ENCODE peak calls at places on chromosome 11, in four cellular contexts. R is lower lobe of right lung, P is psoas muscle, X is tibial nerve. J is an unnamed sample.

GRCh38 chr11:108069947-108070346 is 51.4 kb upstream of the ACAT1 start:
- DNase-seq in R (no peak), P (no peak), X (no peak), J (no peak)

GRCh38 chr11:115269193-115269592 is 235.0 kb downstream of the CADM1 start:
- DNase-seq in R (no peak), P (no peak), X (no peak), J (no peak)

GRCh38 chr11:95016133-95016532 is 8.9 kb upstream of the KDM4E start:
- DNase-seq in R (no peak), P (no peak), X (no peak), J (no peak)

GRCh38 chr11:123103326-123103980 is 41.5 kb upstream of the HSPA8 start:
- DNase-seq in R (no peak), P (peak; percentile 20), X (peak; percentile 59), J (peak; percentile 97)

GRCh38 chr11:81658722-81659121 is 1074.9 kb downstream of the FAM181B start:
- DNase-seq in R (no peak), P (no peak), X (no peak), J (no peak)

GRCh38 chr11:7436657-7437056 is 48.6 kb upstream of the OLFML1 start:
- DNase-seq in R (no peak), P (no peak), X (peak; percentile 8), J (no peak)

GRCh38 chr11:26319906-26320305 is 12.0 kb upstream of the ANO3 start:
- DNase-seq in R (no peak), P (no peak), X (no peak), J (no peak)

GRCh38 chr11:134069426-134069921 is 602 bp downstream of the JAM3 start:
- DNase-seq in R (no peak), P (peak; percentile 34), X (no peak), J (no peak)

GRCh38 chr11:120597250-120597649 is 85.7 kb downstream of the GRIK4 start:
- DNase-seq in R (peak; percentile 33), P (no peak), X (no peak), J (no peak)

GRCh38 chr11:124887667-124888013 is 10.0 kb downstream of the ROBO4 start:
- DNase-seq in R (no peak), P (no peak), X (no peak), J (no peak)

GRCh38 chr11:124890701-124891389 is 6.8 kb downstream of the ROBO4 start:
- DNase-seq in R (no peak), P (no peak), X (peak; percentile 3), J (no peak)

GRCh38 chr11:124892131-124892530 is 5.5 kb downstream of the ROBO4 start:
- DNase-seq in R (no peak), P (no peak), X (peak; percentile 4), J (no peak)

GRCh38 chr11:124891390-124891861 is 6.2 kb downstream of the ROBO4 start:
- DNase-seq in R (no peak), P (no peak), X (peak; percentile 5), J (no peak)

DNA sequence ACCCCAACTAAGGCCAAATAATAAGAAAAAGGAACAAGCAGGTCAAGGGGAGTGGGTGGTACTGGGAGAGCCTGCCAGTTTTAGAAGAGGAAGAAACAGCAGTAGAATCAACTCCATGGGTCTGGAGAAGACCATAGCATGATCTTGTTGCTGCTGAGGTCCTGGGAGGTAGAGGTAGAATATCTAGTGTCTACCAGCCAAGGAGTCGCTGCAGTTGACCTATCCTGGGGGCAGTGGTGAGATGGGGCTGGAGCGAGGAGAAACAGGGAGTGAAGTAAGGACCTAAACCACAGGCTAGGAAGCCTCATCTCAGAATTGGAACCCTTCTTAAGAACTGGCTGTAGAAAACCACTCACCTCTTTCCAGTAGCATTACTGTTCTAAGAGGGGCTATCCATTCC is 8.0 kb downstream of the ROBO4 start:
- DNase-seq in R (no peak), P (no peak), X (no peak), J (no peak)
- H3K27ac ChIP-seq in R (peak overlapping the region; percentile 12), P (no peak overlapping the region), X (no peak overlapping the region), J (no peak overlapping the region)

DNA sequence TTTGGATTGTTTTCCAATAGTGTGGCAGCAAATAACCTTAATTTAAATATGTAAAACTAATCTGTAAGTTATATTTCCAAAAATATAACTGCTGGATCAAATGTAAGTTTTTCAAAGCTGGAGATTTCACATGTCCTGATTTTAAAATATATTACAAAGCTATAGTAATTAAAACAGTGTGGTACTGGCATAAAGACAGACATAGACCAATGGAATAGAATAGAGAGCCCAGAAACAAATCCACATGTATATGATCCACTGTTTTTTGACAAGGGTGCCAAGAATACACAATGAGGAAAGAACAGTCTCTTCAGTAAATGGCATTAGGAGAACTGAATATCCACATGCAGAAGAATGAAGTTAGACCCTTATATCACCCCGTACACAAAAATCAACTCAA is 4.0 kb downstream of the OR4X2 start:
- DNase-seq in R (no peak), P (no peak), X (no peak), J (no peak)
- H3K9me3 ChIP-seq in R (peaks cover 18% of the 10 kb centered on the region), P (peaks cover 29% of the 10 kb centered on the region), X (no peaks in the 10 kb centered on the region), J (no peaks in the 10 kb centered on the region)

DNA sequence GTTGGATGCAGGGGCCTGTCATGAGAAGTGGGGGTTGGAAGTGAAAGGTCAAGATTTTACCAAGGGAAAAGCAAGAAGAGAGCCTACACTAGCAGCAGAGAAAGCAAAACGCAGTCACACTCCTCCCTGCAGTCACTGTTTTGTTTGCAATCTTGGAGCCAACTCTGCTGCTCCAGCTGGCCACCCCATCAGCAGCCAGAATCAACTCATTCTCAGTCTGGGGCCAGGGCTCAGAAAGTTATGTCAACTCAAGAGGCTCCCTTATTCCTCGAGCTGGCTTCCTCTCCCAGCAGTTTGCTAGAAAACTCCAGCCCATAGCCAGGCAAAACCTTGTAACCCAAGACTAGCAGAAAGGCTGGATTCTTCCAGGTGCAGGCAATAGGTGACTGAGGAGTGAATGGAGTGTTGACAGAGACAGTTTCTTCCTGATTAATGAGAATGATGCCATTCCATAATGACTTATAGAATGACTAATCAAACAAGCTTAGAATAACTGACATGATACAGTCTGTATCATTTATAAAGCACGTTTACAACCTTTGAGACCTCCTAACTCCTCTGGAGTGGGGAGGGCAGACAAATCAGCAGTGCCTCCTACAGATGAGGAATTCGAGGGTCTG is 53.4 kb downstream of the P4HA3 start:
- DNase-seq in R (no peak), P (peak; percentile 41), X (peak; percentile 54), J (no peak)
- H3K27ac ChIP-seq in R (no peak overlapping the region), P (no peak overlapping the region), X (no peak overlapping the region), J (no peak overlapping the region)

DNA sequence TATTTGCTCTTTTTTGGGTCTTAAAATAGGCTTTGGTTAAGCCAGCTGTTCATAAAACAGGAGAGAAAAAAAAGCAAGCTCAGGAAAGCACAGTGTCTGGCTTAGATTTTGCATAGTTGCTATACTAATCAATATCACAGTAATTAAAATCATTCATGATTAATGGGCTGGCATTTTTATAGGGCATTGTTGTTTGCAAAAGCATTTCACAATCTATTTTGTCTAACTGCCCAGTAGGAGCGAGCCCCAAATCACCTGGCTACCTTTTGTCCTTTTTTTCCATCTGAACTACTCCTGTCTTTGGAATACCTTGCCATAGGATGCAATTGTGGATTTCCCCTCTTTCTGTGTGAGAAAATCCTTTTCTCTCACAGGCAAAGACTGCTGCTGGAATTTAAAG is 619.8 kb downstream of the JRKL start:
- DNase-seq in R (no peak), P (no peak), X (no peak), J (no peak)
- H3K9me3 ChIP-seq in R (no peaks in the 10 kb centered on the region), P (no peaks in the 10 kb centered on the region), X (no peaks in the 10 kb centered on the region), J (no peaks in the 10 kb centered on the region)

GRCh38 chr11:78295347-78295746 is 106.6 kb downstream of the USP35 start:
- DNase-seq in R (no peak), P (no peak), X (no peak), J (no peak)
- H3K27ac ChIP-seq in R (no peak overlapping the region), P (no peak overlapping the region), X (no peak overlapping the region), J (no peak overlapping the region)

GRCh38 chr11:58742140-58742539 is 10.4 kb upstream of the GLYAT start:
- DNase-seq in R (no peak), P (no peak), X (no peak), J (no peak)

GRCh38 chr11:58742981-58743880 is 11.5 kb upstream of the GLYAT start:
- DNase-seq in R (no peak), P (no peak), X (no peak), J (no peak)

GRCh38 chr11:58739725-58740430 is 8.1 kb upstream of the GLYAT start:
- DNase-seq in R (no peak), P (no peak), X (no peak), J (no peak)

GRCh38 chr11:58740447-58740846 is 8.7 kb upstream of the GLYAT start:
- DNase-seq in R (no peak), P (no peak), X (no peak), J (no peak)

GRCh38 chr11:58741127-58741526 is 9.4 kb upstream of the GLYAT start:
- DNase-seq in R (no peak), P (no peak), X (no peak), J (no peak)
- H3K9me3 ChIP-seq in R (peaks cover 20% of the 10 kb centered on the region), P (no peaks in the 10 kb centered on the region), X (no peaks in the 10 kb centered on the region), J (no peaks in the 10 kb centered on the region)